ENCODE peak calls at places on chromosomes 16 and 17, in eight cellular contexts. C is CD8-positive, alpha-beta T cell; D is ascending aorta; V is PC-3; E is heart right ventricle; Y is HepG2; A is right atrium auricular region; B is Peyer's patch. N is an unnamed sample.

GRCh38 chr17:76612977-76613851 is 27.6 kb upstream of the ST6GALNAC2 start:
- DNase-seq in C (no peak), D (no peak), V (no peak), E (no peak), Y (peak; percentile 94), A (no peak), B (no peak), N (no peak)

GRCh38 chr16:23537390-23537789 is 19.8 kb downstream of the EARS2 start:
- DNase-seq in C (no peak), D (no peak), V (no peak), E (no peak), Y (peak; percentile 83), A (no peak), B (no peak), N (no peak)

GRCh38 chr16:85918436-85918835 is 19.5 kb downstream of the IRF8 start:
- DNase-seq in C (no peak), D (no peak), V (no peak), E (no peak), Y (no peak), A (no peak), B (no peak), N (no peak)

GRCh38 chr17:44363613-44364159 is at the start of gene FAM171A2:
- DNase-seq in C (peak; percentile 73), D (no peak), V (peak; percentile 76), E (peak; percentile 73), Y (no peak), A (no peak), B (peak; percentile 32), N (peak; percentile 34)

GRCh38 chr16:85783441-85783840 is 15.9 kb downstream of the EMC8 start:
- DNase-seq in C (no peak), D (no peak), V (no peak), E (no peak), Y (no peak), A (no peak), B (no peak), N (no peak)

GRCh38 chr17:43316522-43317142 is 82.2 kb upstream of the ARL4D start:
- DNase-seq in C (peak; percentile 14), D (no peak), V (no peak), E (no peak), Y (no peak), A (no peak), B (peak; percentile 36), N (peak; percentile 67)

GRCh38 chr16:2087426-2088191 is 39.8 kb downstream of the TSC2 start:
- DNase-seq in C (no peak), D (no peak), V (no peak), E (no peak), Y (no peak), A (no peak), B (no peak), N (no peak)

GRCh38 chr16:17138801-17139200 is 332.0 kb downstream of the XYLT1 start:
- DNase-seq in C (no peak), D (no peak), V (no peak), E (no peak), Y (no peak), A (no peak), B (no peak), N (no peak)

GRCh38 chr17:69802045-69802740 is 272.8 kb upstream of the KCNJ16 start:
- DNase-seq in C (no peak), D (no peak), V (no peak), E (no peak), Y (no peak), A (no peak), B (no peak), N (no peak)

GRCh38 chr16:84198401-84198800 is 7.4 kb downstream of the ADAD2 start:
- DNase-seq in C (no peak), D (no peak), V (peak; percentile 30), E (no peak), Y (no peak), A (no peak), B (no peak), N (no peak)

DNA sequence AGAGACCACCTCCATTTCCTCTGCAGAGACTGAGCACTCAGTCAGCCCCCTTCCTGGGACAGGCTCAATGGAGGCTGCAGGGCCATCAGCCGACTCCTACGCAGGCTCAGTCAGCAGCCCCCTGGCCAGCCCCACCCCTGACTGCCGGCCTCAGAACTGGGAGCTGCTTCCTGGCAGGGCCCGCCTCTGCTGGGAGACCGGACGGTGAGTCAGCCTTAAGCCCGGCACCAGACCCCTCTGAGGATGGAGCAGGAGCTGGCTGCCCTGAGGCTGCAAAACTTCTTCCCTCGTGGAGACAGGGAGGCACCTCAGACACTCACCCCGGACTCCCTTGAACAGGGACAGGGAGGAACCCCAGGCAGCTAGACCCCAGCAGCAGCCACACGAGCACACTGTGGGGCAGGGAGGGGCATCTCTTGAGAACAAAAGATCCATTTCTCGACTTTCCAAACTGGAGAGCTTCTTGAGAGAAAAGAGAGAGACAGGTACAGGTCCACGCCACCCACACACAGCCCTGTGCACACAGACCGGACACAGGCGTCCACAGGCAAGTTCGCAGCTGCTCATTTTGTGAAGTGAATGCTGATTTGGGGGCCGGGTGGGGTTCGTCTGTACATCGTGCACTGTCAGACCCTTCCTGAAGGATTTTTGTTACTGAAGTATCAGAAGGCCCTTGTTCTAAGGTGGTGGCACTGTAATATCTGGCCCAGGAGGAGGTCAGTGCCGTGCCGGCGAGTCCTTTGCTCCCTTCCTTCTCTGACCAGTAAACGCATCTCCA is 1.3 kb upstream of the TUBB3 start:
- DNase-seq in C (no peak), D (peak; percentile 74), V (peak; percentile 87), E (peak; percentile 81), Y (peak; percentile 85), A (peak; percentile 92), B (peak; percentile 23), N (peak; percentile 74)
- H3K4me3 ChIP-seq in C (no peak overlapping the region), D (peak overlapping the region; percentile 67), V (peak overlapping the region; percentile 84), E (peak overlapping the region; percentile 72), Y (peak overlapping the region; percentile 74), A (peak overlapping the region; percentile 53), B (no peak overlapping the region), N (no peak overlapping the region)

GRCh38 chr16:71443714-71444113 is 1.9 kb upstream of the TLE7 start:
- DNase-seq in C (no peak), D (no peak), V (no peak), E (no peak), Y (no peak), A (no peak), B (no peak), N (no peak)

GRCh38 chr16:71449020-71449419 is 7.2 kb upstream of the TLE7 start:
- DNase-seq in C (no peak), D (no peak), V (no peak), E (no peak), Y (no peak), A (no peak), B (no peak), N (no peak)

GRCh38 chr16:71453051-71453450 is 9.0 kb downstream of the ZNF23 start:
- DNase-seq in C (no peak), D (no peak), V (no peak), E (no peak), Y (no peak), A (no peak), B (no peak), N (no peak)

GRCh38 chr16:71448274-71448866 is 6.5 kb upstream of the TLE7 start:
- DNase-seq in C (no peak), D (no peak), V (no peak), E (no peak), Y (no peak), A (no peak), B (no peak), N (no peak)
- H3K9me3 ChIP-seq in C (peaks cover 32% of the 10 kb centered on the region), D (peaks cover 77% of the 10 kb centered on the region), V (peaks cover 34% of the 10 kb centered on the region), E (peaks cover 98% of the 10 kb centered on the region), Y (no peaks in the 10 kb centered on the region), A (peaks cover 99% of the 10 kb centered on the region), B (peaks cover 42% of the 10 kb centered on the region), N (peaks cover 4% of the 10 kb centered on the region)

GRCh38 chr17:48908047-48908843 is at the start of gene UBE2Z:
- DNase-seq in C (peak; percentile 88), D (peak; percentile 79), V (peak; percentile 98), E (peak; percentile 92), Y (peak; percentile 95), A (peak; percentile 91), B (peak; percentile 94), N (peak; percentile 95)
- TF ChIP-seq CTCF in C (no peak), D (peak; percentile 19), V (peak; percentile 40), E (peak; percentile 33), Y (peak; percentile 80), A (peak; percentile 40), B (no peak), N (no peak)

GRCh38 chr17:83090424-83091256 is 11.2 kb downstream of the METRNL start:
- DNase-seq in C (no peak), D (no peak), V (no peak), E (no peak), Y (no peak), A (no peak), B (no peak), N (no peak)

GRCh38 chr17:83087788-83088360 is 8.5 kb downstream of the METRNL start:
- DNase-seq in C (no peak), D (no peak), V (no peak), E (no peak), Y (no peak), A (no peak), B (no peak), N (no peak)

GRCh38 chr17:83089322-83090156 is 10.1 kb downstream of the METRNL start:
- DNase-seq in C (no peak), D (no peak), V (peak; percentile 56), E (no peak), Y (no peak), A (no peak), B (no peak), N (no peak)

GRCh38 chr17:83086907-83087787 is 7.7 kb downstream of the METRNL start:
- DNase-seq in C (no peak), D (no peak), V (no peak), E (no peak), Y (no peak), A (no peak), B (no peak), N (no peak)

GRCh38 chr17:83088451-83089321 is 9.3 kb downstream of the METRNL start:
- DNase-seq in C (no peak), D (no peak), V (no peak), E (no peak), Y (no peak), A (no peak), B (no peak), N (no peak)
- H3K4me3 ChIP-seq in C (no peak overlapping the region), D (no peak overlapping the region), V (peak overlapping the region; percentile 42), E (no peak overlapping the region), Y (no peak overlapping the region), A (no peak overlapping the region), B (no peak overlapping the region), N (no peak overlapping the region)

DNA sequence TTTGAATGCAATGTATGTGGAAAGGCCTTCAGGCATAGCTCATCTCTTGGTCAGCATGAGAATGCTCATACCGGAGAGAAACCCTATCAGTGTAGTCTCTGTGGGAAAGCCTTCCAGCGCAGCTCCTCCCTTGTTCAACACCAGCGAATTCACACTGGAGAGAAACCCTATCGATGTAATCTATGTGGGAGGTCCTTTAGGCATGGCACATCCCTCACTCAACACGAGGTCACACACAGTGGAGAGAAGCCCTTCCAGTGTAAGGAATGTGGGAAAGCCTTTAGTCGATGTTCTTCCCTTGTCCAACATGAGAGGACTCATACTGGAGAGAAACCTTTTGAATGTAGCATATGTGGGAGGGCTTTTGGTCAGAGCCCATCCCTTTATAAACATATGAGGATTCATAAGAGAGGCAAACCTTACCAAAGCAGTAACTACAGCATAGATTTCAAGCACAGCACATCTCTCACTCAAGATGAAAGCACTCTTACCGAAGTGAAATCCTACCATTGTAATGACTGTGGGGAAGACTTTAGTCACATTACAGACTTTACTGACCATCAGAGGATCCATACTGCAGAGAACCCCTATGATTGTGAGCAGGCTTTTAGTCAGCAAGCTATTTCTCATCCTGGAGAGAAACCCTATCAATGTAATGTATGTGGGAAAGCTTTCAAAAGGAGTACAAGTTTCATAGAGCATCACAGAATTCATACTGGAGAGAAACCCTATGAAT is 24.7 kb downstream of the ZFP90 start:
- DNase-seq in C (no peak), D (no peak), V (no peak), E (no peak), Y (no peak), A (no peak), B (no peak), N (no peak)
- H3K9me3 ChIP-seq in C (peaks cover 68% of the 10 kb centered on the region), D (peaks cover 91% of the 10 kb centered on the region), V (peaks cover 64% of the 10 kb centered on the region), E (peaks cover 100% of the 10 kb centered on the region), Y (peaks cover 98% of the 10 kb centered on the region), A (peaks cover 100% of the 10 kb centered on the region), B (peaks cover 77% of the 10 kb centered on the region), N (peaks cover 15% of the 10 kb centered on the region)

N was measured in body of pancreas.